ENCODE peak calls at places on chromosomes 13 and 19, in nine cellular contexts. One of them, this sample, is unnamed.

GRCh38 chr19:6802336-6803035 is 30.0 kb downstream of the VAV1 start:
- DNase-seq in osteocyte: no peak
- DNase-seq in NB4: peak; percentile 94
- DNase-seq in H9: peak; percentile 54
- DNase-seq in amygdala: no peak
- DNase-seq in astrocyte of the spinal cord: no peak
- DNase-seq in naive B cell: peak; percentile 65
- DNase-seq in skeletal muscle cell: no peak
- DNase-seq in SK-MEL-5: no peak
- DNase-seq in this sample: peak; percentile 90

GRCh38 chr13:39777527-39778061 is 122.1 kb downstream of the COG6 start:
- DNase-seq in NB4: peak; percentile 62
- DNase-seq in naive B cell: no peak
- DNase-seq in SK-MEL-5: peak; percentile 71
- DNase-seq in osteocyte: no peak
- DNase-seq in skeletal muscle cell: peak; percentile 80
- DNase-seq in H9: no peak
- DNase-seq in amygdala: no peak
- DNase-seq in astrocyte of the spinal cord: peak; percentile 86
- DNase-seq in this sample: peak; percentile 76

GRCh38 chr19:13150919-13151604 is 851 bp downstream of the IER2 start:
- DNase-seq in SK-MEL-5: no peak
- DNase-seq in astrocyte of the spinal cord: no peak
- DNase-seq in skeletal muscle cell: no peak
- DNase-seq in naive B cell: peak; percentile 35
- DNase-seq in NB4: peak; percentile 46
- DNase-seq in osteocyte: no peak
- DNase-seq in H9: no peak
- DNase-seq in amygdala: no peak
- DNase-seq in this sample: peak; percentile 60

GRCh38 chr13:42654212-42654611 is 80.3 kb downstream of the TNFSF11 start:
- DNase-seq in amygdala: no peak
- DNase-seq in skeletal muscle cell: no peak
- DNase-seq in osteocyte: no peak
- DNase-seq in SK-MEL-5: no peak
- DNase-seq in naive B cell: no peak
- DNase-seq in H9: no peak
- DNase-seq in NB4: no peak
- DNase-seq in astrocyte of the spinal cord: no peak
- DNase-seq in this sample: peak; percentile 31

GRCh38 chr13:22455036-22455435 is 725.7 kb upstream of the SGCG start:
- DNase-seq in osteocyte: no peak
- DNase-seq in astrocyte of the spinal cord: no peak
- DNase-seq in H9: no peak
- DNase-seq in skeletal muscle cell: no peak
- DNase-seq in SK-MEL-5: no peak
- DNase-seq in NB4: no peak
- DNase-seq in amygdala: no peak
- DNase-seq in naive B cell: no peak
- DNase-seq in this sample: no peak

GRCh38 chr13:64078025-64078424 is 2662.4 kb upstream of the PCDH20 start:
- DNase-seq in osteocyte: no peak
- DNase-seq in NB4: no peak
- DNase-seq in naive B cell: no peak
- DNase-seq in skeletal muscle cell: no peak
- DNase-seq in H9: no peak
- DNase-seq in astrocyte of the spinal cord: no peak
- DNase-seq in SK-MEL-5: peak; percentile 3
- DNase-seq in amygdala: no peak
- DNase-seq in this sample: no peak

GRCh38 chr19:40995355-40995754 is 4.3 kb downstream of the CYP2B6 start:
- DNase-seq in SK-MEL-5: no peak
- DNase-seq in H9: no peak
- DNase-seq in astrocyte of the spinal cord: no peak
- DNase-seq in skeletal muscle cell: no peak
- DNase-seq in osteocyte: no peak
- DNase-seq in NB4: no peak
- DNase-seq in naive B cell: no peak
- DNase-seq in amygdala: no peak
- DNase-seq in this sample: no peak

GRCh38 chr13:112575680-112576079 is 12.3 kb downstream of the TUBGCP3 start:
- DNase-seq in osteocyte: no peak
- DNase-seq in NB4: peak; percentile 23
- DNase-seq in astrocyte of the spinal cord: no peak
- DNase-seq in naive B cell: no peak
- DNase-seq in skeletal muscle cell: no peak
- DNase-seq in H9: peak; percentile 48
- DNase-seq in amygdala: no peak
- DNase-seq in SK-MEL-5: no peak
- DNase-seq in this sample: no peak

GRCh38 chr13:103243495-103243894 is 177.3 kb upstream of the SLC10A2 start:
- DNase-seq in osteocyte: no peak
- DNase-seq in naive B cell: no peak
- DNase-seq in H9: no peak
- DNase-seq in amygdala: no peak
- DNase-seq in SK-MEL-5: peak; percentile 9
- DNase-seq in astrocyte of the spinal cord: no peak
- DNase-seq in skeletal muscle cell: no peak
- DNase-seq in NB4: no peak
- DNase-seq in this sample: no peak

GRCh38 chr19:29875931-29876330 is 64.1 kb downstream of the CCNE1 start:
- DNase-seq in NB4: no peak
- DNase-seq in osteocyte: no peak
- DNase-seq in skeletal muscle cell: no peak
- DNase-seq in amygdala: no peak
- DNase-seq in naive B cell: no peak
- DNase-seq in astrocyte of the spinal cord: no peak
- DNase-seq in H9: no peak
- DNase-seq in SK-MEL-5: no peak
- DNase-seq in this sample: no peak

GRCh38 chr19:55519461-55520311 is 17.2 kb downstream of the SBK2 start:
- DNase-seq in SK-MEL-5: no peak
- DNase-seq in H9: no peak
- DNase-seq in amygdala: no peak
- DNase-seq in naive B cell: no peak
- DNase-seq in osteocyte: no peak
- DNase-seq in astrocyte of the spinal cord: peak; percentile 75
- DNase-seq in NB4: no peak
- DNase-seq in skeletal muscle cell: peak; percentile 78
- DNase-seq in this sample: no peak

GRCh38 chr13:42876270-42876714 is 94.9 kb downstream of the FAM216B start:
- DNase-seq in skeletal muscle cell: no peak
- DNase-seq in naive B cell: peak; percentile 38
- DNase-seq in NB4: no peak
- DNase-seq in SK-MEL-5: no peak
- DNase-seq in osteocyte: no peak
- DNase-seq in astrocyte of the spinal cord: peak; percentile 5
- DNase-seq in H9: peak; percentile 51
- DNase-seq in amygdala: no peak
- DNase-seq in this sample: peak; percentile 59

GRCh38 chr13:44108345-44108858 is 228.7 kb downstream of the LACC1 start:
- DNase-seq in skeletal muscle cell: no peak
- DNase-seq in H9: no peak
- DNase-seq in NB4: no peak
- DNase-seq in astrocyte of the spinal cord: no peak
- DNase-seq in naive B cell: no peak
- DNase-seq in amygdala: no peak
- DNase-seq in osteocyte: no peak
- DNase-seq in SK-MEL-5: no peak
- DNase-seq in this sample: no peak

GRCh38 chr19:12527034-12527836 is 24.0 kb downstream of the ZNF564 start:
- DNase-seq in skeletal muscle cell: peak; percentile 3
- DNase-seq in osteocyte: no peak
- DNase-seq in H9: no peak
- DNase-seq in naive B cell: no peak
- DNase-seq in NB4: peak; percentile 31
- DNase-seq in astrocyte of the spinal cord: peak; percentile 46
- DNase-seq in amygdala: no peak
- DNase-seq in SK-MEL-5: no peak
- DNase-seq in this sample: no peak

GRCh38 chr13:43377955-43378354 is 354.6 kb downstream of the DNAJC15 start:
- DNase-seq in H9: no peak
- DNase-seq in amygdala: no peak
- DNase-seq in NB4: no peak
- DNase-seq in astrocyte of the spinal cord: peak; percentile 51
- DNase-seq in naive B cell: no peak
- DNase-seq in skeletal muscle cell: no peak
- DNase-seq in osteocyte: no peak
- DNase-seq in SK-MEL-5: no peak
- DNase-seq in this sample: no peak

GRCh38 chr19:18223860-18224524 is 2.2 kb downstream of the PDE4C start:
- DNase-seq in amygdala: no peak
- DNase-seq in NB4: no peak
- DNase-seq in astrocyte of the spinal cord: no peak
- DNase-seq in SK-MEL-5: peak; percentile 48
- DNase-seq in naive B cell: no peak
- DNase-seq in skeletal muscle cell: no peak
- DNase-seq in osteocyte: no peak
- DNase-seq in H9: peak; percentile 96
- DNase-seq in this sample: peak; percentile 64